ENCODE peak calls at places on chromosomes 16 and 17, in six cellular contexts. L is spleen, W is fibroblast of lung, G is cardiac muscle cell, K is psoas muscle, U is transverse colon. B is an unnamed sample.

GRCh38 chr16:71811261-71811803 is 2.7 kb upstream of the AP1G1 start:
- DNase-seq in G (no peak), U (no peak), W (peak; percentile 14), L (no peak), K (no peak), B (no peak)

GRCh38 chr17:31740611-31741082 is 118.4 kb downstream of the COPRS start:
- DNase-seq in G (no peak), L (no peak), U (no peak), W (peak; percentile 90), K (no peak), B (no peak)

GRCh38 chr16:86605950-86606349 is 27.6 kb downstream of the FOXL1 start:
- DNase-seq in L (no peak), U (no peak), K (no peak), W (no peak), G (no peak), B (no peak)

GRCh38 chr17:78529871-78530670 is 47.1 kb downstream of the DNAH17 start:
- DNase-seq in G (no peak), W (no peak), U (peak; percentile 54), L (peak; percentile 59), K (no peak), B (peak; percentile 65)

GRCh38 chr16:46947900-46948547 is 25.4 kb downstream of the DNAJA2 start:
- DNase-seq in W (peak; percentile 26), L (peak; percentile 64), U (no peak), G (peak; percentile 58), K (no peak), B (peak; percentile 8)

GRCh38 chr17:73126716-73127473 is 34.4 kb upstream of the SLC39A11 start:
- DNase-seq in L (no peak), K (no peak), U (no peak), W (peak; percentile 12), G (no peak), B (no peak)

GRCh38 chr16:52578007-52578828 is 31.3 kb upstream of the TOX3 start:
- DNase-seq in K (no peak), G (no peak), U (no peak), W (no peak), L (no peak), B (no peak)

GRCh38 chr17:82699551-82699950 is 1.1 kb upstream of the RAB40B start:
- DNase-seq in K (no peak), L (no peak), W (no peak), G (no peak), U (no peak), B (peak; percentile 57)

GRCh38 chr17:74444406-74444805 is 12.5 kb downstream of the GPRC5C start:
- DNase-seq in L (no peak), W (no peak), G (no peak), U (no peak), K (peak; percentile 89), B (peak; percentile 90)

GRCh38 chr17:66248285-66248684 is 19.1 kb upstream of the APOH start:
- DNase-seq in K (no peak), W (no peak), U (no peak), L (no peak), G (peak; percentile 13), B (no peak)

GRCh38 chr16:86457621-86458456 is 52.5 kb upstream of the FOXF1 start:
- DNase-seq in L (no peak), U (peak; percentile 36), G (no peak), W (peak; percentile 95), K (no peak), B (peak; percentile 51)

GRCh38 chr16:75301804-75302203 is 50.4 kb upstream of the BCAR1 start:
- DNase-seq in L (no peak), G (no peak), K (no peak), U (no peak), W (peak; percentile 35), B (no peak)

GRCh38 chr16:74437-75318 is 2.2 kb upstream of the RHBDF1 start:
- DNase-seq in U (no peak), L (no peak), K (no peak), G (no peak), W (no peak), B (no peak)

GRCh38 chr17:4276514-4276913 is 12.7 kb upstream of the ANKFY1 start:
- DNase-seq in L (no peak), G (no peak), K (no peak), W (no peak), U (no peak), B (no peak)

GRCh38 chr17:40072481-40073346 is 9.9 kb downstream of the THRA start:
- DNase-seq in U (peak; percentile 80), L (no peak), G (peak; percentile 45), W (no peak), K (peak; percentile 59), B (no peak)

GRCh38 chr17:20116683-20117309 is 107.6 kb downstream of the SPECC1 start:
- DNase-seq in G (peak; percentile 79), L (no peak), U (peak; percentile 33), W (peak; percentile 30), K (no peak), B (no peak)

GRCh38 chr16:52912565-52913173 is 140.0 kb downstream of the CHD9NB start:
- DNase-seq in W (peak; percentile 41), U (peak; percentile 75), L (no peak), K (peak; percentile 51), G (peak; percentile 69), B (no peak)

GRCh38 chr17:74769856-74770497 is 6.2 kb downstream of the NAT9 start:
- DNase-seq in U (no peak), W (no peak), G (no peak), L (no peak), K (no peak), B (peak; percentile 67)

GRCh38 chr17:80863626-80864025 is 128.0 kb upstream of the CHMP6 start:
- DNase-seq in L (peak; percentile 17), K (peak; percentile 31), W (no peak), U (peak; percentile 2), G (no peak), B (peak; percentile 28)
- H3K4me3 ChIP-seq in L (no peak overlapping the region), K (no peak overlapping the region), W (no peak overlapping the region), U (no peak overlapping the region), G (no peak overlapping the region), B (no peak overlapping the region)

GRCh38 chr17:68906638-68907037 is 48.6 kb downstream of the ABCA8 start:
- DNase-seq in L (no peak), K (no peak), G (peak; percentile 8), W (peak; percentile 39), U (no peak), B (no peak)
- TF ChIP-seq CTCF in L (no peak), K (peak; percentile 44), G (peak; percentile 53), W (no peak), U (peak; percentile 11), B (peak; percentile 39)

GRCh38 chr17:36921131-36921851 is 16.0 kb upstream of the LHX1 start:
- DNase-seq in W (peak; percentile 82), U (no peak), G (peak; percentile 58), L (no peak), K (no peak), B (peak; percentile 74)

GRCh38 chr17:36919407-36919968 is 17.8 kb upstream of the LHX1 start:
- DNase-seq in G (no peak), K (no peak), U (no peak), W (no peak), L (no peak), B (no peak)

GRCh38 chr17:36920032-36921000 is 17.0 kb upstream of the LHX1 start:
- DNase-seq in U (no peak), L (no peak), K (no peak), W (peak; percentile 83), G (peak; percentile 72), B (peak; percentile 49)

GRCh38 chr17:36923814-36924221 is 13.5 kb upstream of the LHX1 start:
- DNase-seq in K (no peak), G (no peak), L (no peak), W (peak; percentile 65), U (no peak), B (peak; percentile 43)

DNA sequence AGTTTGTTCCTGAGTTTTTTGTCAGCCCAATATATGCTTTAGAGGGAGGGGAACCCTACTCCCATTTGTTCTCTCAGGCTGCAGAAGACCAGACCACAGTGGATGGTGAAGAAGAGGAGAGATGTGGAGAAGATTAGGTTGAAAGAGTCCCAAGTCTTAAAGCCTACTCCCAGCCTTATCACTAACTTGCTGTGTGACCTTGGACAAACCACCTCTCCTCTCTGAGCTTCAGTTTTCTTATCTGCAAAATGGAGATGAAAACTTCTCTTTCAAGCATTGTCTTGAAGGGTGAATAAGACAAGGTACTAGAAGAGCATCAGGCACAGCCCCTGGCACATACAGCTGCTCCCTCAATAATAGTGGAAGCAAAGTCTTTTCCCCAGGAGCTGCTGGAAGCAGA is 15.1 kb upstream of the LHX1 start:
- DNase-seq in G (no peak), W (no peak), U (no peak), L (no peak), K (no peak), B (no peak)
- H3K27ac ChIP-seq in G (peak overlapping the region; percentile 91), W (no peak overlapping the region), U (no peak overlapping the region), L (no peak overlapping the region), K (no peak overlapping the region), B (no peak overlapping the region)

GRCh38 chr16:90044111-90044551 is 24.9 kb upstream of the DBNDD1 start:
- DNase-seq in W (peak; percentile 44), L (no peak), K (no peak), U (peak; percentile 74), G (no peak), B (no peak)
- H3K4me3 ChIP-seq in W (no peak overlapping the region), L (no peak overlapping the region), K (no peak overlapping the region), U (no peak overlapping the region), G (no peak overlapping the region), B (no peak overlapping the region)

GRCh38 chr17:5837055-5837491 is 233.1 kb upstream of the WSCD1 start:
- DNase-seq in L (no peak), U (no peak), G (no peak), W (peak; percentile 79), K (no peak), B (no peak)

GRCh38 chr17:5838661-5839300 is 231.4 kb upstream of the WSCD1 start:
- DNase-seq in G (no peak), U (no peak), W (no peak), K (no peak), L (no peak), B (no peak)

GRCh38 chr17:5832886-5833285 is 237.3 kb upstream of the WSCD1 start:
- DNase-seq in G (no peak), K (no peak), L (no peak), W (peak; percentile 83), U (no peak), B (no peak)
- TF ChIP-seq CTCF in G (no peak), K (no peak), L (no peak), W (no peak), U (no peak), B (no peak)

GRCh38 chr16:29714396-29714795 is 31.4 kb downstream of the C16orf54 start:
- DNase-seq in K (no peak), G (no peak), L (no peak), W (no peak), U (no peak), B (no peak)

GRCh38 chr16:29719063-29719462 is 26.7 kb downstream of the C16orf54 start:
- DNase-seq in K (no peak), U (no peak), W (no peak), L (no peak), G (no peak), B (no peak)

GRCh38 chr16:29712770-29713169 is 33.0 kb downstream of the C16orf54 start:
- DNase-seq in W (no peak), G (no peak), L (no peak), U (no peak), K (no peak), B (no peak)

GRCh38 chr16:29717113-29717512 is 28.7 kb downstream of the C16orf54 start:
- DNase-seq in G (no peak), L (peak; percentile 23), U (no peak), K (no peak), W (no peak), B (no peak)

GRCh38 chr16:29714972-29715371 is 30.8 kb downstream of the C16orf54 start:
- DNase-seq in U (no peak), L (no peak), W (no peak), G (no peak), K (no peak), B (no peak)
- H3K27ac ChIP-seq in U (no peak overlapping the region), L (no peak overlapping the region), W (no peak overlapping the region), G (no peak overlapping the region), K (no peak overlapping the region), B (no peak overlapping the region)

GRCh38 chr16:68234188-68235104 is 1.5 kb downstream of the ESRP2 start:
- DNase-seq in K (peak; percentile 53), G (no peak), L (no peak), U (peak; percentile 97), W (no peak), B (peak; percentile 97)
- H3K4me3 ChIP-seq in K (no peak overlapping the region), G (no peak overlapping the region), L (no peak overlapping the region), U (peak overlapping the region; percentile 62), W (no peak overlapping the region), B (peak overlapping the region; percentile 40)